ENCODE peak calls at places on chromosomes 16 and 17, in ten cellular contexts. One of them, this sample, is unnamed.

GRCh38 chr17:42924891-42925290 is 24.3 kb downstream of the G6PC1 start:
- DNase-seq in nephron progenitor cell: no peak
- DNase-seq in PC-9: no peak
- DNase-seq in fibroblast of lung: no peak
- DNase-seq in astrocyte of the spinal cord: no peak
- DNase-seq in H9: peak; percentile 46
- DNase-seq in body of pancreas: no peak
- DNase-seq in vagina: no peak
- DNase-seq in RWPE2: no peak
- DNase-seq in heart left ventricle: no peak
- DNase-seq in this sample: no peak

GRCh38 chr17:76383645-76384221 is 676 bp upstream of the SPHK1 start:
- DNase-seq in nephron progenitor cell: peak; percentile 59
- DNase-seq in astrocyte of the spinal cord: peak; percentile 55
- DNase-seq in heart left ventricle: peak; percentile 79
- DNase-seq in H9: peak; percentile 74
- DNase-seq in PC-9: no peak
- DNase-seq in fibroblast of lung: no peak
- DNase-seq in vagina: no peak
- DNase-seq in body of pancreas: peak; percentile 42
- DNase-seq in RWPE2: peak; percentile 74
- DNase-seq in this sample: peak; percentile 66

GRCh38 chr17:82345151-82345976 is 11.8 kb upstream of the SECTM1 start:
- DNase-seq in PC-9: no peak
- DNase-seq in astrocyte of the spinal cord: no peak
- DNase-seq in body of pancreas: no peak
- DNase-seq in vagina: no peak
- DNase-seq in heart left ventricle: no peak
- DNase-seq in fibroblast of lung: no peak
- DNase-seq in RWPE2: peak; percentile 61
- DNase-seq in H9: no peak
- DNase-seq in nephron progenitor cell: no peak
- DNase-seq in this sample: no peak

GRCh38 chr16:23924138-23924537 is 88.4 kb downstream of the PRKCB start:
- DNase-seq in RWPE2: no peak
- DNase-seq in heart left ventricle: no peak
- DNase-seq in H9: no peak
- DNase-seq in PC-9: no peak
- DNase-seq in fibroblast of lung: no peak
- DNase-seq in astrocyte of the spinal cord: no peak
- DNase-seq in vagina: no peak
- DNase-seq in body of pancreas: no peak
- DNase-seq in nephron progenitor cell: no peak
- DNase-seq in this sample: peak; percentile 72

GRCh38 chr16:24936151-24936550 is 79.0 kb downstream of the ARHGAP17 start:
- DNase-seq in astrocyte of the spinal cord: peak; percentile 3
- DNase-seq in nephron progenitor cell: no peak
- DNase-seq in fibroblast of lung: no peak
- DNase-seq in body of pancreas: no peak
- DNase-seq in RWPE2: no peak
- DNase-seq in PC-9: no peak
- DNase-seq in heart left ventricle: no peak
- DNase-seq in vagina: no peak
- DNase-seq in H9: no peak
- DNase-seq in this sample: no peak

GRCh38 chr16:84599528-84600202 is 18.2 kb downstream of the COTL1 start:
- DNase-seq in fibroblast of lung: peak; percentile 89
- DNase-seq in body of pancreas: no peak
- DNase-seq in astrocyte of the spinal cord: peak; percentile 91
- DNase-seq in RWPE2: no peak
- DNase-seq in nephron progenitor cell: peak; percentile 68
- DNase-seq in H9: peak; percentile 89
- DNase-seq in heart left ventricle: peak; percentile 84
- DNase-seq in vagina: no peak
- DNase-seq in PC-9: no peak
- DNase-seq in this sample: peak; percentile 77

GRCh38 chr16:5065813-5066212 is at the start of gene C16orf89:
- DNase-seq in heart left ventricle: no peak
- DNase-seq in nephron progenitor cell: no peak
- DNase-seq in astrocyte of the spinal cord: no peak
- DNase-seq in H9: no peak
- DNase-seq in RWPE2: peak; percentile 43
- DNase-seq in body of pancreas: no peak
- DNase-seq in vagina: no peak
- DNase-seq in fibroblast of lung: no peak
- DNase-seq in PC-9: no peak
- DNase-seq in this sample: peak; percentile 40

GRCh38 chr16:70692481-70693203 is 6.8 kb upstream of the MTSS2 start:
- DNase-seq in fibroblast of lung: peak; percentile 81
- DNase-seq in nephron progenitor cell: no peak
- DNase-seq in RWPE2: no peak
- DNase-seq in vagina: no peak
- DNase-seq in H9: no peak
- DNase-seq in body of pancreas: no peak
- DNase-seq in heart left ventricle: peak; percentile 52
- DNase-seq in astrocyte of the spinal cord: no peak
- DNase-seq in PC-9: no peak
- DNase-seq in this sample: no peak

GRCh38 chr16:78705694-78706093 is 606.2 kb downstream of the WWOX start:
- DNase-seq in heart left ventricle: no peak
- DNase-seq in fibroblast of lung: peak; percentile 55
- DNase-seq in H9: no peak
- DNase-seq in body of pancreas: no peak
- DNase-seq in nephron progenitor cell: no peak
- DNase-seq in RWPE2: no peak
- DNase-seq in astrocyte of the spinal cord: peak; percentile 14
- DNase-seq in PC-9: peak; percentile 67
- DNase-seq in vagina: no peak
- DNase-seq in this sample: no peak
- TF ChIP-seq CTCF in heart left ventricle: peak; percentile 15
- TF ChIP-seq CTCF in fibroblast of lung: peak; percentile 7
- TF ChIP-seq CTCF in H9: peak; percentile 85
- TF ChIP-seq CTCF in body of pancreas: no peak
- TF ChIP-seq CTCF in nephron progenitor cell: peak; percentile 60
- TF ChIP-seq CTCF in RWPE2: peak; percentile 72
- TF ChIP-seq CTCF in astrocyte of the spinal cord: peak; percentile 19
- TF ChIP-seq CTCF in PC-9: peak; percentile 52
- TF ChIP-seq CTCF in vagina: no peak
- TF ChIP-seq CTCF in this sample: peak; percentile 68

GRCh38 chr17:61426482-61427304 is 25.5 kb upstream of the TBX4 start:
- DNase-seq in fibroblast of lung: no peak
- DNase-seq in body of pancreas: no peak
- DNase-seq in RWPE2: no peak
- DNase-seq in nephron progenitor cell: no peak
- DNase-seq in heart left ventricle: no peak
- DNase-seq in vagina: no peak
- DNase-seq in H9: no peak
- DNase-seq in astrocyte of the spinal cord: no peak
- DNase-seq in PC-9: peak; percentile 59
- DNase-seq in this sample: no peak

GRCh38 chr17:61422869-61423268 is 23.2 kb downstream of the TBX2 start:
- DNase-seq in RWPE2: no peak
- DNase-seq in body of pancreas: no peak
- DNase-seq in fibroblast of lung: no peak
- DNase-seq in astrocyte of the spinal cord: no peak
- DNase-seq in heart left ventricle: no peak
- DNase-seq in H9: no peak
- DNase-seq in vagina: no peak
- DNase-seq in PC-9: no peak
- DNase-seq in nephron progenitor cell: no peak
- DNase-seq in this sample: no peak

GRCh38 chr17:61423967-61424649 is 24.5 kb downstream of the TBX2 start:
- DNase-seq in H9: no peak
- DNase-seq in RWPE2: no peak
- DNase-seq in body of pancreas: no peak
- DNase-seq in astrocyte of the spinal cord: no peak
- DNase-seq in nephron progenitor cell: no peak
- DNase-seq in heart left ventricle: no peak
- DNase-seq in fibroblast of lung: no peak
- DNase-seq in vagina: peak; percentile 49
- DNase-seq in PC-9: no peak
- DNase-seq in this sample: no peak

GRCh38 chr17:61427567-61427966 is 24.7 kb upstream of the TBX4 start:
- DNase-seq in vagina: no peak
- DNase-seq in nephron progenitor cell: no peak
- DNase-seq in RWPE2: no peak
- DNase-seq in astrocyte of the spinal cord: no peak
- DNase-seq in H9: no peak
- DNase-seq in body of pancreas: no peak
- DNase-seq in heart left ventricle: no peak
- DNase-seq in fibroblast of lung: no peak
- DNase-seq in PC-9: no peak
- DNase-seq in this sample: no peak

GRCh38 chr17:61425682-61426481 is 26.2 kb downstream of the TBX2 start:
- DNase-seq in PC-9: no peak
- DNase-seq in astrocyte of the spinal cord: no peak
- DNase-seq in heart left ventricle: no peak
- DNase-seq in vagina: no peak
- DNase-seq in body of pancreas: no peak
- DNase-seq in H9: peak; percentile 90
- DNase-seq in fibroblast of lung: peak; percentile 34
- DNase-seq in RWPE2: no peak
- DNase-seq in nephron progenitor cell: no peak
- DNase-seq in this sample: no peak
- TF ChIP-seq CTCF in PC-9: no peak
- TF ChIP-seq CTCF in astrocyte of the spinal cord: no peak
- TF ChIP-seq CTCF in heart left ventricle: no peak
- TF ChIP-seq CTCF in vagina: no peak
- TF ChIP-seq CTCF in body of pancreas: no peak
- TF ChIP-seq CTCF in H9: peak; percentile 63
- TF ChIP-seq CTCF in fibroblast of lung: no peak
- TF ChIP-seq CTCF in RWPE2: no peak
- TF ChIP-seq CTCF in nephron progenitor cell: no peak
- TF ChIP-seq CTCF in this sample: no peak

GRCh38 chr17:6857904-6858303 is 26.4 kb upstream of the TEKT1 start:
- DNase-seq in RWPE2: no peak
- DNase-seq in nephron progenitor cell: no peak
- DNase-seq in PC-9: no peak
- DNase-seq in astrocyte of the spinal cord: no peak
- DNase-seq in fibroblast of lung: no peak
- DNase-seq in H9: no peak
- DNase-seq in heart left ventricle: no peak
- DNase-seq in vagina: no peak
- DNase-seq in body of pancreas: no peak
- DNase-seq in this sample: no peak

GRCh38 chr17:6856054-6856453 is 24.5 kb upstream of the TEKT1 start:
- DNase-seq in body of pancreas: no peak
- DNase-seq in fibroblast of lung: no peak
- DNase-seq in H9: no peak
- DNase-seq in RWPE2: no peak
- DNase-seq in heart left ventricle: no peak
- DNase-seq in astrocyte of the spinal cord: no peak
- DNase-seq in nephron progenitor cell: no peak
- DNase-seq in PC-9: no peak
- DNase-seq in vagina: no peak
- DNase-seq in this sample: no peak

GRCh38 chr17:6857336-6857735 is 25.8 kb upstream of the TEKT1 start:
- DNase-seq in RWPE2: no peak
- DNase-seq in body of pancreas: no peak
- DNase-seq in fibroblast of lung: no peak
- DNase-seq in H9: no peak
- DNase-seq in astrocyte of the spinal cord: no peak
- DNase-seq in nephron progenitor cell: no peak
- DNase-seq in vagina: no peak
- DNase-seq in heart left ventricle: no peak
- DNase-seq in PC-9: no peak
- DNase-seq in this sample: no peak

DNA sequence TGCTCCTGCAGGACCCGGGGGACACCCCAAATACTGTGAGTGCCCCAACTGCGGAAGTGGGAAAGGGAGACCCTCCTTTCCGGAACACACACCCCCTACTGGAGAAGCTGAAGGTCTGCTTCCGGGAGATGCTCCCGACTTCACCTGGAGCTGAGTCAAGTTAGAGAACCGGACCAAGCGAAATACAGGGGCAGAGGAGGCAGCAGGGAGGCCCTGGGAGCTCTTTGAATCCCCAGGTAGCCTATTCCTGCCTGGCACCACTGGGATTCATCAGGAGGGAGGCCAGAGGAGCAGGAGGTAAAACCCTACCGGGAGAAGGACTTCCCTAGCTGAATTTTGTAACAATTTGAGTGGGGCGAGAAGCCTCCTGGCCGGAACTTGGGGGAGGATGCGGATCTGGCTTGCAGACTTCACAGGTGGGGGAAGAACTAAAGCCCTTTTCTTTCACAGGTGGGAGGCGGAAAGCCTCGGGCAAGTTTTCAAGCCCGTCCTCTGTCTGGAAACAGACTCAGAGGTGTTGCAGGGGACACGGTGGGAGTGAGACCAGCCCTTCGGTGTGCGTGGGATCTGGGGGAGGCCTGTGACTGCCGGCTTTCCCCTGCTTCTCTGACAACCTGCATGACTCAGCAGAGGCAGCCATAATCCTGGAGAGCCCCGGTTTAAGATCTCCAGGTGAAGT is 22.4 kb upstream of the TEKT1 start:
- DNase-seq in astrocyte of the spinal cord: no peak
- DNase-seq in PC-9: no peak
- DNase-seq in heart left ventricle: no peak
- DNase-seq in nephron progenitor cell: no peak
- DNase-seq in vagina: no peak
- DNase-seq in body of pancreas: no peak
- DNase-seq in RWPE2: no peak
- DNase-seq in fibroblast of lung: no peak
- DNase-seq in H9: peak; percentile 91
- DNase-seq in this sample: no peak
- TF ChIP-seq CTCF in astrocyte of the spinal cord: peak; percentile 24
- TF ChIP-seq CTCF in PC-9: no peak
- TF ChIP-seq CTCF in heart left ventricle: no peak
- TF ChIP-seq CTCF in nephron progenitor cell: peak; percentile 41
- TF ChIP-seq CTCF in vagina: no peak
- TF ChIP-seq CTCF in body of pancreas: no peak
- TF ChIP-seq CTCF in RWPE2: peak; percentile 39
- TF ChIP-seq CTCF in fibroblast of lung: no peak
- TF ChIP-seq CTCF in H9: peak; percentile 78
- TF ChIP-seq CTCF in this sample: peak; percentile 12

GRCh38 chr17:66405836-66406679 is 103.6 kb downstream of the PRKCA start:
- DNase-seq in PC-9: no peak
- DNase-seq in astrocyte of the spinal cord: no peak
- DNase-seq in heart left ventricle: no peak
- DNase-seq in fibroblast of lung: peak; percentile 54
- DNase-seq in body of pancreas: no peak
- DNase-seq in RWPE2: no peak
- DNase-seq in nephron progenitor cell: no peak
- DNase-seq in H9: no peak
- DNase-seq in vagina: no peak
- DNase-seq in this sample: no peak

GRCh38 chr17:66403846-66404597 is 101.6 kb downstream of the PRKCA start:
- DNase-seq in heart left ventricle: no peak
- DNase-seq in H9: no peak
- DNase-seq in body of pancreas: no peak
- DNase-seq in PC-9: no peak
- DNase-seq in astrocyte of the spinal cord: no peak
- DNase-seq in vagina: no peak
- DNase-seq in RWPE2: no peak
- DNase-seq in fibroblast of lung: peak; percentile 36
- DNase-seq in nephron progenitor cell: no peak
- DNase-seq in this sample: no peak

GRCh38 chr17:66406701-66407644 is 104.6 kb downstream of the PRKCA start:
- DNase-seq in heart left ventricle: no peak
- DNase-seq in fibroblast of lung: no peak
- DNase-seq in vagina: no peak
- DNase-seq in RWPE2: no peak
- DNase-seq in PC-9: no peak
- DNase-seq in astrocyte of the spinal cord: no peak
- DNase-seq in body of pancreas: no peak
- DNase-seq in nephron progenitor cell: no peak
- DNase-seq in H9: no peak
- DNase-seq in this sample: no peak

GRCh38 chr17:66411498-66411897 is 109.1 kb downstream of the PRKCA start:
- DNase-seq in astrocyte of the spinal cord: no peak
- DNase-seq in heart left ventricle: no peak
- DNase-seq in body of pancreas: no peak
- DNase-seq in fibroblast of lung: no peak
- DNase-seq in PC-9: no peak
- DNase-seq in H9: no peak
- DNase-seq in RWPE2: no peak
- DNase-seq in nephron progenitor cell: no peak
- DNase-seq in vagina: no peak
- DNase-seq in this sample: no peak

DNA sequence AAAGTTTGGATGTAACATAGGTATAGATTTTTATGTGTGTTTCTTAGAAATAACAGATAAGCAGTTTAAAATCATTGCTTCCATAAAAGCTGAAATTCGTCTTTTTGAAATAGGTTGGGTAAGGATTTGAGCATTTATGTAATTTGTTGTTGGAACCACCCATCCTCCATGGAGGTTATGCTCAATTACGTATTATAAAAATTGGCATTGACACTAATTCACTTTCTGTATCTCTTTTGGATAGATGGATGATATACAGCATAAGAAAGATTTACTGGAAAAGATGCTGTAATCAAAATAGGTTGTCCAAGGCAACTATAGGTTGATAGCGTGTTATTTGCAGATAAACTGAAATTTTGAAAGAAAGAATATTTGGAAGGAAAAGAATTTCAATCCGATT is 105.5 kb downstream of the PRKCA start:
- DNase-seq in H9: no peak
- DNase-seq in vagina: no peak
- DNase-seq in nephron progenitor cell: no peak
- DNase-seq in fibroblast of lung: no peak
- DNase-seq in body of pancreas: no peak
- DNase-seq in PC-9: no peak
- DNase-seq in heart left ventricle: no peak
- DNase-seq in RWPE2: no peak
- DNase-seq in astrocyte of the spinal cord: no peak
- DNase-seq in this sample: no peak
- TF ChIP-seq CTCF in H9: no peak
- TF ChIP-seq CTCF in vagina: no peak
- TF ChIP-seq CTCF in nephron progenitor cell: no peak
- TF ChIP-seq CTCF in fibroblast of lung: no peak
- TF ChIP-seq CTCF in body of pancreas: no peak
- TF ChIP-seq CTCF in PC-9: no peak
- TF ChIP-seq CTCF in heart left ventricle: no peak
- TF ChIP-seq CTCF in RWPE2: no peak
- TF ChIP-seq CTCF in astrocyte of the spinal cord: no peak
- TF ChIP-seq CTCF in this sample: no peak

This sample was measured in CD14-positive monocyte.